ENCODE peak calls at places on chromosomes 16 and 17, in six cellular contexts. One of them, this sample, is unnamed.
A peak's percentile ranks its signal among the peaks of the same experiment; 100 is the strongest.

GRCh38 chr17:27263386-27263785 is 30.5 kb upstream of the WSB1 start:
- DNase-seq in heart left ventricle: no peak
- DNase-seq in GM23338: no peak
- DNase-seq in adrenal gland: no peak
- DNase-seq in prostate gland: no peak
- DNase-seq in left lung: no peak
- DNase-seq in this sample: no peak

GRCh38 chr16:57299009-57299718 is 14.7 kb upstream of the PLLP start:
- DNase-seq in prostate gland: no peak
- DNase-seq in adrenal gland: peak; percentile 74
- DNase-seq in GM23338: peak; percentile 79
- DNase-seq in left lung: no peak
- DNase-seq in heart left ventricle: peak; percentile 55
- DNase-seq in this sample: no peak

GRCh38 chr17:70447588-70447987 is 278.3 kb downstream of the KCNJ2 start:
- DNase-seq in heart left ventricle: no peak
- DNase-seq in adrenal gland: no peak
- DNase-seq in left lung: no peak
- DNase-seq in prostate gland: no peak
- DNase-seq in GM23338: no peak
- DNase-seq in this sample: no peak

GRCh38 chr17:80804466-80804865 is 187.2 kb upstream of the CHMP6 start:
- DNase-seq in heart left ventricle: no peak
- DNase-seq in left lung: peak; percentile 13
- DNase-seq in adrenal gland: no peak
- DNase-seq in prostate gland: no peak
- DNase-seq in GM23338: no peak
- DNase-seq in this sample: no peak

GRCh38 chr16:31118223-31119155 is 1.0 kb downstream of the KAT8 start:
- DNase-seq in left lung: no peak
- DNase-seq in prostate gland: no peak
- DNase-seq in heart left ventricle: no peak
- DNase-seq in adrenal gland: no peak
- DNase-seq in GM23338: no peak
- DNase-seq in this sample: peak; percentile 65

GRCh38 chr17:73901661-73902415 is 257.6 kb upstream of the SDK2 start:
- DNase-seq in heart left ventricle: peak; percentile 40
- DNase-seq in prostate gland: peak; percentile 48
- DNase-seq in left lung: peak; percentile 60
- DNase-seq in adrenal gland: peak; percentile 24
- DNase-seq in GM23338: peak; percentile 73
- DNase-seq in this sample: no peak

GRCh38 chr17:1961187-1961586 is 63.9 kb downstream of the RTN4RL1 start:
- DNase-seq in GM23338: peak; percentile 80
- DNase-seq in left lung: no peak
- DNase-seq in adrenal gland: no peak
- DNase-seq in prostate gland: no peak
- DNase-seq in heart left ventricle: no peak
- DNase-seq in this sample: no peak

GRCh38 chr16:12750554-12750918 is 53.2 kb downstream of the CPPED1 start:
- DNase-seq in heart left ventricle: no peak
- DNase-seq in adrenal gland: no peak
- DNase-seq in GM23338: no peak
- DNase-seq in left lung: no peak
- DNase-seq in prostate gland: no peak
- DNase-seq in this sample: no peak

GRCh38 chr16:30004424-30004776 is 6.4 kb downstream of the DOC2A start:
- DNase-seq in left lung: no peak
- DNase-seq in heart left ventricle: no peak
- DNase-seq in GM23338: peak; percentile 30
- DNase-seq in prostate gland: no peak
- DNase-seq in adrenal gland: no peak
- DNase-seq in this sample: peak; percentile 52

GRCh38 chr17:33200587-33200986 is 92.5 kb downstream of the ASIC2 start:
- DNase-seq in adrenal gland: no peak
- DNase-seq in GM23338: peak; percentile 56
- DNase-seq in prostate gland: no peak
- DNase-seq in left lung: no peak
- DNase-seq in heart left ventricle: no peak
- DNase-seq in this sample: no peak

GRCh38 chr16:67248401-67249177 is at the start of gene SLC9A5:
- DNase-seq in prostate gland: no peak
- DNase-seq in adrenal gland: no peak
- DNase-seq in heart left ventricle: peak; percentile 49
- DNase-seq in left lung: peak; percentile 50
- DNase-seq in GM23338: peak; percentile 65
- DNase-seq in this sample: no peak

GRCh38 chr17:75350706-75351105 is 54.8 kb downstream of the GRB2 start:
- DNase-seq in adrenal gland: no peak
- DNase-seq in left lung: no peak
- DNase-seq in prostate gland: no peak
- DNase-seq in heart left ventricle: no peak
- DNase-seq in GM23338: peak; percentile 85
- DNase-seq in this sample: no peak

GRCh38 chr17:31515226-31515759 is 123.8 kb downstream of the RAB11FIP4 start:
- DNase-seq in prostate gland: no peak
- DNase-seq in left lung: no peak
- DNase-seq in GM23338: no peak
- DNase-seq in heart left ventricle: no peak
- DNase-seq in adrenal gland: no peak
- DNase-seq in this sample: no peak

GRCh38 chr16:8551388-8552332 is 38.7 kb downstream of the TMEM114 start:
- DNase-seq in heart left ventricle: no peak
- DNase-seq in GM23338: no peak
- DNase-seq in left lung: no peak
- DNase-seq in adrenal gland: no peak
- DNase-seq in prostate gland: no peak
- DNase-seq in this sample: no peak

GRCh38 chr16:8550728-8551387 is 39.5 kb downstream of the TMEM114 start:
- DNase-seq in left lung: no peak
- DNase-seq in prostate gland: no peak
- DNase-seq in adrenal gland: no peak
- DNase-seq in heart left ventricle: no peak
- DNase-seq in GM23338: no peak
- DNase-seq in this sample: no peak

GRCh38 chr16:8549843-8550412 is 40.4 kb downstream of the TMEM114 start:
- DNase-seq in left lung: no peak
- DNase-seq in GM23338: no peak
- DNase-seq in prostate gland: no peak
- DNase-seq in heart left ventricle: no peak
- DNase-seq in adrenal gland: no peak
- DNase-seq in this sample: no peak

GRCh38 chr16:8548166-8548565 is 42.1 kb downstream of the TMEM114 start:
- DNase-seq in left lung: no peak
- DNase-seq in heart left ventricle: no peak
- DNase-seq in adrenal gland: no peak
- DNase-seq in GM23338: no peak
- DNase-seq in prostate gland: no peak
- DNase-seq in this sample: no peak

GRCh38 chr16:8547756-8548155 is 42.6 kb downstream of the TMEM114 start:
- DNase-seq in prostate gland: no peak
- DNase-seq in GM23338: no peak
- DNase-seq in adrenal gland: no peak
- DNase-seq in left lung: no peak
- DNase-seq in heart left ventricle: no peak
- DNase-seq in this sample: no peak
- H3K4me1 ChIP-seq in prostate gland: no peaks in the 10 kb centered on the region
- H3K4me1 ChIP-seq in GM23338: no peaks in the 10 kb centered on the region
- H3K4me1 ChIP-seq in adrenal gland: no peaks in the 10 kb centered on the region
- H3K4me1 ChIP-seq in left lung: no peaks in the 10 kb centered on the region
- H3K4me1 ChIP-seq in heart left ventricle: no peaks in the 10 kb centered on the region
- H3K4me1 ChIP-seq in this sample: no peaks in the 10 kb centered on the region

DNA sequence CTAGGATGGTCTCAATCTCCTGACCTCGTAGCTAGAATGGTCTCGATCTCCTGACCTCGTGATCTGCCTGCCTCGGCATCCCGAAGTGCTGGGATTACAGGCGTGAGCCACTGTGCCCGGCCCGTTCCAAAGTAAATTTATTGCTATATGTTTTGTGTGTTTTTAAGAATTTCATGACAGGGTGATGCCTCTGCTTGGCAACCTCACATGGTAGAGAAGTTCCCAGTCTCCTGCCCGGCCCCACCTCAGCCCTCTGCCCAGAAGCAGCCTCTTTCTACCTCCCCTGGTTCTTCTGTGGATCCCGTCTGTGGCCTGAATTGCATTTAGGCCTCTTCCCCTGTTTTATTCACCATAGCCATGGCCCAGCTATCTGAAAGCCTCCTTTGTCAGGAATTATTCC is 55.0 kb downstream of the B9D1 start:
- DNase-seq in prostate gland: no peak
- DNase-seq in GM23338: no peak
- DNase-seq in heart left ventricle: no peak
- DNase-seq in left lung: no peak
- DNase-seq in adrenal gland: no peak
- DNase-seq in this sample: no peak
- TF ChIP-seq CTCF in prostate gland: no peak
- TF ChIP-seq CTCF in GM23338: no peak
- TF ChIP-seq CTCF in heart left ventricle: no peak
- TF ChIP-seq CTCF in left lung: no peak
- TF ChIP-seq CTCF in adrenal gland: no peak
- TF ChIP-seq CTCF in this sample: no peak

DNA sequence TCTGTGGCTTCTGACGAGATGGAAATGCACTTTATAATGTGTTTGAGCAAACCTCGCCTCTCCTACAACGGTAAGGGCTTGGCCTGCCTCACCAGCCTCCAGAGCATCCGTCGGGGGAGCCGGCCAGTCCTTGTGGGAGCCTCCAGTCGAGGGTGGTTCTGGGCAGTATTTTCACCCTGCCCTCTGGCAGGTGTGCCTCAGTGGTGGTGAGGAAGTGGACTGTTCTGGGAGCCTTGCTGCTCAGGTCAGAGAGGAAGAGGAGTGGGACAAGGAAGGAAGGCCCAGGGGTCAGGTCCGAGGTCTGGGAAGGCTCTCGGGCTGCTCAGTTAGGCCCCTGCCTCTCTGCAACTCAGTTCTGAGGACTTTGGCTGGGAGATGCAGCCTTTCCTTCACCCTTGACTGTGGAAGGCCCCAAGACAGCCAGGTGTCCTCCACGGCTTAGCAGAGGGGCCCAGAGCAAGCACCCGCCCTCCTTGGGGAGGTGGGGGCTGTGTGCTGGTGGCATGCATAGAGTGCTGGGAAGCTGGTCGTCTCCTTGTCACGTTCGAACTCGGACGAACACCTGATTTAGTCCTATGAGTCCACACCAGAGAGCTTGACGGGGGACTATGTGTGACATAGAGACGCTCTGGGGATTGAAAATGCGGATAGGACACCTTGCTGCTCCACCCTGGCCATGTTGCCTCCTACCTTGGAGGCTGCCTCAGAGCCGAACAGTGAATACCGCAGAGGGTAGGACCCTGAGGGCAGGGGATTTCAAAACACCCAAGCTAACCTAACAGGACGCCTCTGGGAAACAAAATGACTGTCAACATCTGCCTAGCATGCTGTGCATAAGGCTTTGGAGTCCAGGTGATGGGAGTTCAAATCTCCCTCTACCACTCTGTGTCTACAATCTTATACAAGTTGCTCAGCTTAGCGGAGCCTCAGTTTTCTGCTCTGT is 22.7 kb downstream of the LDHD start:
- DNase-seq in prostate gland: no peak
- DNase-seq in heart left ventricle: no peak
- DNase-seq in left lung: no peak
- DNase-seq in GM23338: no peak
- DNase-seq in adrenal gland: no peak
- DNase-seq in this sample: no peak
- H3K4me1 ChIP-seq in prostate gland: peaks cover 15% of the 10 kb centered on the region
- H3K4me1 ChIP-seq in heart left ventricle: peaks cover 16% of the 10 kb centered on the region
- H3K4me1 ChIP-seq in left lung: peaks cover 8% of the 10 kb centered on the region
- H3K4me1 ChIP-seq in GM23338: peaks cover 30% of the 10 kb centered on the region
- H3K4me1 ChIP-seq in adrenal gland: peaks cover 16% of the 10 kb centered on the region
- H3K4me1 ChIP-seq in this sample: peaks cover 23% of the 10 kb centered on the region

GRCh38 chr16:61936522-61936921 is 99.7 kb downstream of the CDH8 start:
- DNase-seq in left lung: no peak
- DNase-seq in adrenal gland: no peak
- DNase-seq in GM23338: peak; percentile 55
- DNase-seq in prostate gland: no peak
- DNase-seq in heart left ventricle: no peak
- DNase-seq in this sample: no peak
- TF ChIP-seq CTCF in left lung: no peak
- TF ChIP-seq CTCF in adrenal gland: no peak
- TF ChIP-seq CTCF in GM23338: peak; percentile 71
- TF ChIP-seq CTCF in prostate gland: no peak
- TF ChIP-seq CTCF in heart left ventricle: no peak
- TF ChIP-seq CTCF in this sample: peak; percentile 38

GRCh38 chr16:80996688-80997138 is 10.0 kb downstream of the CMC2 start:
- DNase-seq in adrenal gland: no peak
- DNase-seq in heart left ventricle: no peak
- DNase-seq in left lung: no peak
- DNase-seq in GM23338: no peak
- DNase-seq in prostate gland: no peak
- DNase-seq in this sample: no peak

GRCh38 chr16:80997964-80998620 is 8.6 kb downstream of the CMC2 start:
- DNase-seq in GM23338: no peak
- DNase-seq in heart left ventricle: no peak
- DNase-seq in adrenal gland: no peak
- DNase-seq in prostate gland: no peak
- DNase-seq in left lung: no peak
- DNase-seq in this sample: no peak

GRCh38 chr16:81000873-81001272 is 5.8 kb downstream of the CMC2 start:
- DNase-seq in GM23338: no peak
- DNase-seq in left lung: no peak
- DNase-seq in heart left ventricle: no peak
- DNase-seq in prostate gland: no peak
- DNase-seq in adrenal gland: no peak
- DNase-seq in this sample: no peak

GRCh38 chr16:80994451-80994850 is 12.2 kb downstream of the CMC2 start:
- DNase-seq in prostate gland: no peak
- DNase-seq in heart left ventricle: no peak
- DNase-seq in GM23338: no peak
- DNase-seq in adrenal gland: no peak
- DNase-seq in left lung: no peak
- DNase-seq in this sample: no peak

GRCh38 chr16:80997139-80997798 is 9.4 kb downstream of the CMC2 start:
- DNase-seq in GM23338: no peak
- DNase-seq in heart left ventricle: no peak
- DNase-seq in adrenal gland: no peak
- DNase-seq in prostate gland: no peak
- DNase-seq in left lung: no peak
- DNase-seq in this sample: no peak
- H3K4me1 ChIP-seq in GM23338: no peaks in the 10 kb centered on the region
- H3K4me1 ChIP-seq in heart left ventricle: peaks cover 11% of the 10 kb centered on the region
- H3K4me1 ChIP-seq in adrenal gland: peaks cover 27% of the 10 kb centered on the region
- H3K4me1 ChIP-seq in prostate gland: no peaks in the 10 kb centered on the region
- H3K4me1 ChIP-seq in left lung: peaks cover 7% of the 10 kb centered on the region
- H3K4me1 ChIP-seq in this sample: peaks cover 32% of the 10 kb centered on the region

This sample was measured in RWPE2.